ENCODE peak calls at places on chromosomes 6 and 20, in five cellular contexts. Y is EL, C is fibroblast of the conjunctiva, F is NCI-H748 treated with DMSO at 0.1 percent for 48 hours, W is A549. Z is an unnamed sample.

GRCh38 chr6:24355422-24355821 is 2.4 kb downstream of the DCDC2 start:
- DNase-seq in W (no peak), F (no peak), Y (no peak), C (no peak), Z (no peak)

GRCh38 chr6:35173068-35174042 is 32.2 kb upstream of the TCP11 start:
- DNase-seq in C (no peak), Y (peak), W (no peak), F (no peak), Z (no peak)

GRCh38 chr6:35388023-35388422 is 45.7 kb downstream of the PPARD start:
- DNase-seq in C (no peak), Y (no peak), W (no peak), F (no peak), Z (no peak)

GRCh38 chr6:44285552-44286284 is 15.5 kb downstream of the TMEM151B start:
- DNase-seq in C (no peak), W (no peak), F (no peak), Y (no peak), Z (no peak)

GRCh38 chr6:32118782-32119628 is 9.0 kb downstream of the ATF6B start:
- DNase-seq in W (peak), F (peak), C (peak), Y (peak), Z (peak)

GRCh38 chr20:10761232-10761631 is 87.4 kb upstream of the JAG1 start:
- DNase-seq in F (no peak), C (peak), Y (peak), W (no peak), Z (no peak)

GRCh38 chr20:17619351-17620093 is 49.6 kb downstream of the DSTN start:
- DNase-seq in C (no peak), F (no peak), W (no peak), Y (no peak), Z (no peak)

GRCh38 chr6:143160008-143160407 is 99.3 kb downstream of the AIG1 start:
- DNase-seq in C (no peak), F (no peak), W (no peak), Y (peak), Z (no peak)

GRCh38 chr6:16322666-16323312 is 84.4 kb downstream of the GMPR start:
- DNase-seq in W (no peak), Y (peak), F (no peak), C (no peak), Z (peak)

GRCh38 chr6:87908978-87909802 is 138.5 kb upstream of the SPACA1 start:
- DNase-seq in Y (no peak), F (no peak), C (no peak), W (no peak), Z (no peak)

GRCh38 chr6:167572106-167572505 is 247.2 kb downstream of the TTLL2 start:
- DNase-seq in W (no peak), C (no peak), F (no peak), Y (no peak), Z (no peak)

GRCh38 chr6:165920896-165921671 is 246.6 kb downstream of the TBXT start:
- DNase-seq in W (peak), C (no peak), Y (no peak), F (no peak), Z (no peak)

GRCh38 chr20:385448-385847 is 4.9 kb downstream of the TRIB3 start:
- DNase-seq in Y (no peak), C (no peak), W (no peak), F (no peak), Z (no peak)

GRCh38 chr6:148888853-148889252 is 142.0 kb downstream of the UST start:
- DNase-seq in Y (no peak), F (no peak), W (no peak), C (no peak), Z (no peak)

GRCh38 chr6:101445527-101445926 is 52.0 kb downstream of the GRIK2 start:
- DNase-seq in Y (peak), W (no peak), F (no peak), C (no peak), Z (no peak)

GRCh38 chr6:149334682-149335160 is 17.2 kb downstream of the TAB2 start:
- DNase-seq in F (no peak), C (no peak), Y (peak), W (peak), Z (no peak)

GRCh38 chr20:38751360-38751976 is 3.2 kb downstream of the ACTR5 start:
- DNase-seq in W (peak), C (peak), F (peak), Y (peak), Z (peak)

Z was measured in stimulated activated CD4-positive, alpha-beta T cell treated with anti-CD3 and anti-CD28 coated beads, Interleukin-12 subunit alpha, Interleukin-12 subunit beta, amount 100 ng/mL, for 4 hours.